ENCODE peak calls at places on chromosomes 16 and 17, in four cellular contexts. I is GM12891, Z is A549, J is lower leg skin. W is an unnamed sample.

GRCh38 chr17:68418876-68419275 is 38.4 kb downstream of the WIPI1 start:
- DNase-seq in Z (no peak), J (no peak), I (no peak), W (no peak)

GRCh38 chr16:67456383-67457140 is 24.4 kb downstream of the ATP6V0D1 start:
- DNase-seq in Z (peak), I (no peak), J (no peak), W (peak)

GRCh38 chr17:77420804-77421634 is 280.2 kb downstream of the SEC14L1 start:
- DNase-seq in Z (peak), J (no peak), I (no peak), W (no peak)

GRCh38 chr16:89924925-89925307 is 1.8 kb downstream of the TUBB3 start:
- DNase-seq in Z (no peak), I (no peak), J (no peak), W (no peak)

GRCh38 chr16:1920727-1921155 is 2.5 kb upstream of the HS3ST6 start:
- DNase-seq in J (no peak), I (no peak), Z (peak), W (peak)

GRCh38 chr16:23080329-23080728 is 68.9 kb downstream of the USP31 start:
- DNase-seq in I (no peak), J (no peak), Z (no peak), W (peak)

GRCh38 chr16:50260206-50261159 is 5.9 kb upstream of the ADCY7 start:
- DNase-seq in I (no peak), Z (no peak), J (peak), W (no peak)

GRCh38 chr16:646679-647172 is 2.4 kb upstream of the WDR90 start:
- DNase-seq in I (no peak), Z (no peak), J (no peak), W (no peak)

GRCh38 chr16:21684199-21684598 is 20.4 kb downstream of the OTOA start:
- DNase-seq in J (no peak), I (no peak), Z (peak), W (peak)

GRCh38 chr16:47833771-47834170 is 322.0 kb downstream of the ABCC12 start:
- DNase-seq in I (no peak), Z (no peak), J (no peak), W (no peak)

GRCh38 chr17:27289856-27290255 is 4.1 kb upstream of the WSB1 start:
- DNase-seq in J (no peak), Z (no peak), I (no peak), W (no peak)

GRCh38 chr16:19517424-19518089 is 4.3 kb downstream of the GDE1 start:
- DNase-seq in J (no peak), Z (peak), I (no peak), W (peak)

DNA sequence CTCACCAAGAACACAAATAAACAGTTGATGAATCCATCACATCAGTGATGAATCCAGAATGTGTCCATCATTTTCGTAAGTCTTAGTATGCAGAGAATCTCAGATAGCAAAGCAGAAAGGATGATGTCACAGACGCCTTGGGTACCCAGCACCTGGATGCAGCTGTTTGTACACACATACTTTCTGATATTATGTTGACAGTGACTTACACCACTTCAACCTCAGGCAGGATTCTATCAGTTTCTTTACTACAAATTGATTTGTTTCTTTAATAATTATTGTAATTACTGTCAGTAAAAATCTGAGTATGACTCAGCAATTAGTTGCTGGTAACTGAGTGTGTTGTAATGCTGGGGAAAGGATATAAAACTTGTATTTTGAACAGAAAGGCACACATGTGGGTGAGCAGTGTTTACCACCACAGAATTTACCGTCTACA is 159.8 kb downstream of the RPTOR start:
- DNase-seq in I (no peak), Z (no peak), J (no peak), W (peak)
- TF ChIP-seq POLR2A in I (no peak), Z (no peak), J (no peak), W (no peak)

DNA sequence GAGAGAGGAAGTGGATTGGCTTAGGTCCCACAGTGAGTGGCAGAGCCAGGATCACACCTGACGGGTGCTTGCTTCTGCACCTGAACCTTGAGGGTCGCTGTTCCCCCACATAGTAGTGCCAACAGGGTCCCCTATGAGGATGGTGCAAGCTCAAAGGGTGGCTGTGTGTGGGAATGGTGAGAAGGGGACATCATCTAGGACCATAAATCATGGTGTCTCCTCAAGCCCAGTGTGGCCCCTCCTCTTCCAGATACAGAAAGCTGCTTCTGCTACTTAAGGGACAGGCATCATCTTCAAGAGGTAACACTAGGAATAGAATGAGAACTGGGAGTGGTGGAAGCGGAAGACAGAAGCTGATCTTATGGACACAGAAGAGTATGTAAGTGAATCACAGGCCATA is 83.0 kb upstream of the HNF1B start:
- DNase-seq in J (peak), Z (no peak), I (no peak), W (no peak)
- TF ChIP-seq POLR2A in J (no peak), Z (no peak), I (no peak), W (no peak)

GRCh38 chr17:1179635-1180433 is at the start of gene ABR:
- DNase-seq in I (peak), Z (no peak), J (peak), W (no peak)
- TF ChIP-seq POLR2A in I (no peak), Z (no peak), J (no peak), W (no peak)

DNA sequence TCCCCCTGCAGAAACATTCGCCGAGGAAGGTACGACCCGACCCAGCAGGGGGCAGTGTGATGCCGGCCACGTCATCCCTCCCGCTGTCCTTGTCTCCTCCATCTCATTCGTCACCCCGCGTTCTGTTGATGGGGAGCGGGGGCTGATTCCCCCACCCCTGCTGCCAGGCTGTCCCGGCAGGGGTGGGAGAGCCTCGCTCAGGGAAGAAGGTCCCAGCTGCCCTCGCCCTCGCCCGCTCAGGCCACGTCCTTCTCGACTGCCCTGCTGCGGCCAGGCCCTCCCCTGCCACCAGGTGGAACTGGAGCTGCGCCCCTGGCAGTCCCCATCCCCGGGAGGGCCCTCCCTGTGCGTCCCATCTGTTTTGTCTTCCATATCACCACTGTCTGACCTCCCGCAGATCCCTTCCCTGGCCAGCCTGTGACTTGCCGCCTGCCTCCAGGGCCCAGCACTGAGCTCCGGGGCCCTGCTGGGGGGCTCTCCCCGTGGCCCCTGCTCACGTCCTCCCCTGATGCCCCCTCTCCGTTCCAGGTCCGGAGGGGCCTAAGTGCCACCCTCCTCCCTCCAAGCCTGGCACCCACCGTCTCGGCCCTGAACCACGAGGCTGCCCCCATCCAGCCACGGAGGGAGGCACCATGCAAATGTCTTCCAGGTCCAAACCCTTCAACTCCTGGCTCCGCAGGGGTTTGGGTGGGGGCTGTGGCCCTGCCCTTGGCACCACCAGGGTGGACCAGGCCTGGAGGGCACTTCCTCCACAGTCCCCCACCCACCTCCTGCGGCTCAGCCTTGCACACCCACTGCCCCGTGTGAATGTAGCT is 20.6 kb downstream of the ADAM11 start:
- DNase-seq in I (peak), J (peak), Z (peak), W (peak)
- TF ChIP-seq POLR2A in I (no peak), J (no peak), Z (no peak), W (no peak)

GRCh38 chr16:30609928-30610839 is at the start of gene ZNF689:
- DNase-seq in Z (peak), J (peak), I (peak), W (peak)
- TF ChIP-seq POLR2A in Z (peak), J (no peak), I (peak), W (peak)

DNA sequence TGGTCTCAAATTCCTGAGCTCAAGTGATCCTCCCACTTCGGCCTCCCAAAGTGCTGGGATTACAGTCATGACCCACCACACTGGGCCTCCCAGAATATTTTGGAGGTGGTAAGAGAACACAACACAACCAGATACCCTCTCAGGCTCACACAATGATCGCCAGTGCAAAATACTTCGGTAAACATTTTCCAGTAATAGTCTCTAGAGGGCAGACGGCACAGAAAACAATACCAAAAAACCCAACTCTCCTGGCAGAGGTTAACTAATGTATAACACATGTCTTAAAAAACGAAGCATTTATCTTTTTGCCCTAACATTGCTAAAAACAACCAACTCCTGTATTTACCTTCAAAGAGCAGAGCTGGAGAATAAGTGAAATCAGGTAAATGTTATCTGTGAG is 10.5 kb downstream of the NUFIP2 start:
- DNase-seq in J (no peak), I (no peak), Z (no peak), W (no peak)
- TF ChIP-seq POLR2A in J (no peak), I (no peak), Z (no peak), W (no peak)